ENCODE peak calls at places on chromosomes 5 and 9, in four cellular contexts. C, D, Q and S are unnamed samples.

GRCh38 chr5:79305706-79306105 is 69.8 kb downstream of the JMY start:
- DNase-seq in C (no peak), D (no peak), Q (no peak), S (no peak)

GRCh38 chr9:103649086-103649485 is 445.0 kb upstream of the SMC2 start:
- DNase-seq in C (no peak), D (no peak), Q (no peak), S (no peak)

GRCh38 chr9:136582977-136583735 is 37.3 kb upstream of the NOTCH1 start:
- DNase-seq in C (no peak), D (no peak), Q (no peak), S (no peak)

GRCh38 chr5:181173420-181174342 is 26.3 kb downstream of the OR2V2 start:
- DNase-seq in C (peak), D (peak), Q (peak), S (no peak)

GRCh38 chr9:73137286-73137899 is 14.3 kb upstream of the ANXA1 start:
- DNase-seq in C (no peak), D (no peak), Q (no peak), S (no peak)

GRCh38 chr9:114830546-114830945 is 24.7 kb upstream of the TNFSF15 start:
- DNase-seq in C (no peak), D (no peak), Q (no peak), S (no peak)

GRCh38 chr9:137169764-137170460 is at the start of gene LRRC26:
- DNase-seq in C (no peak), D (no peak), Q (no peak), S (no peak)

GRCh38 chr9:127184641-127185040 is 62.2 kb upstream of the ANGPTL2 start:
- DNase-seq in C (no peak), D (peak), Q (no peak), S (no peak)

GRCh38 chr9:38707885-38708640 is 11.9 kb downstream of the FAM240B start:
- DNase-seq in C (peak), D (no peak), Q (no peak), S (no peak)

GRCh38 chr9:2241461-2241874 is 226.3 kb downstream of the SMARCA2 start:
- DNase-seq in C (no peak), D (no peak), Q (peak), S (no peak)

GRCh38 chr5:176369934-176370711 is 4.8 kb downstream of the ARL10 start:
- DNase-seq in C (no peak), D (no peak), Q (no peak), S (no peak)

GRCh38 chr5:3615217-3615616 is 19.6 kb downstream of the IRX1 start:
- DNase-seq in C (no peak), D (no peak), Q (no peak), S (no peak)

GRCh38 chr5:172102913-172103629 is 85.0 kb downstream of the STK10 start:
- DNase-seq in C (no peak), D (peak), Q (peak), S (no peak)

GRCh38 chr5:118301696-118302095 is 686.7 kb downstream of the DTWD2 start:
- DNase-seq in C (no peak), D (no peak), Q (no peak), S (no peak)

GRCh38 chr5:111976705-111977104 is 219.7 kb upstream of the NREP start:
- DNase-seq in C (no peak), D (no peak), Q (no peak), S (no peak)

GRCh38 chr9:37144762-37145161 is 24.4 kb downstream of the ZCCHC7 start:
- DNase-seq in C (peak), D (no peak), Q (no peak), S (no peak)

GRCh38 chr5:125412051-125412560 is 665.7 kb upstream of the ZNF608 start:
- DNase-seq in C (peak), D (no peak), Q (peak), S (no peak)

GRCh38 chr9:135253305-135254004 is 166.0 kb downstream of the OLFM1 start:
- DNase-seq in C (no peak), D (peak), Q (peak), S (no peak)

GRCh38 chr9:110650991-110651411 is 17.6 kb upstream of the MUSK start:
- DNase-seq in C (no peak), D (peak), Q (peak), S (no peak)

GRCh38 chr5:73587923-73588322 is 22.4 kb downstream of the UTP15 start:
- DNase-seq in C (peak), D (no peak), Q (no peak), S (no peak)

GRCh38 chr5:21806271-21806670 is 1046.9 kb downstream of the CDH12 start:
- DNase-seq in C (no peak), D (no peak), Q (no peak), S (no peak)

GRCh38 chr9:33017283-33018041 is 7.6 kb upstream of the DNAJA1 start:
- DNase-seq in C (no peak), D (no peak), Q (no peak), S (no peak)

GRCh38 chr9:99137225-99137624 is 32.3 kb downstream of the TGFBR1 start:
- DNase-seq in C (no peak), D (no peak), Q (no peak), S (no peak)

GRCh38 chr9:16619897-16620296 is 250.6 kb downstream of the BNC2 start:
- DNase-seq in C (no peak), D (no peak), Q (no peak), S (no peak)

GRCh38 chr5:126363658-126364057 is 59.6 kb upstream of the GRAMD2B start:
- DNase-seq in C (no peak), D (no peak), Q (peak), S (no peak)

GRCh38 chr9:96025995-96026572 is 150.6 kb downstream of the ERCC6L2 start:
- DNase-seq in C (peak), D (no peak), Q (peak), S (no peak)

GRCh38 chr5:141557681-141558136 is 61.1 kb downstream of the DIAPH1 start:
- DNase-seq in C (peak), D (peak), Q (peak), S (peak)

GRCh38 chr9:123657099-123657498 is 272.8 kb downstream of the DENND1A start:
- DNase-seq in C (no peak), D (no peak), Q (no peak), S (no peak)

GRCh38 chr5:144333336-144333920 is 162.8 kb downstream of the KCTD16 start:
- DNase-seq in C (no peak), D (no peak), Q (no peak), S (no peak)

GRCh38 chr5:92435781-92436180 is 1052.7 kb upstream of the ARRDC3 start:
- DNase-seq in C (no peak), D (no peak), Q (no peak), S (no peak)

GRCh38 chr5:53200309-53200708 is 90.8 kb upstream of the MOCS2 start:
- DNase-seq in C (no peak), D (no peak), Q (no peak), S (no peak)

GRCh38 chr5:157828949-157829639 is 29.9 kb downstream of the CLINT1 start:
- DNase-seq in C (no peak), D (no peak), Q (no peak), S (no peak)